ENCODE peak calls at places on chromosomes 7 and 10, in four cellular contexts. N is GM23338, I is HEK293T, V is activated T-cell treated with anti-CD3 and anti-CD28 coated beads for 1 hour. J is an unnamed sample.

GRCh38 chr7:47934831-47935230 is 13.4 kb downstream of the PKD1L1 start:
- DNase-seq in N (no peak), I (no peak), V (no peak), J (peak; percentile 57)

GRCh38 chr10:25615926-25616325 is 318.1 kb upstream of the MYO3A start:
- DNase-seq in I (no peak), N (no peak), V (no peak), J (no peak)

GRCh38 chr7:127598318-127598717 is 4.8 kb downstream of the FSCN3 start:
- DNase-seq in V (no peak), N (peak; percentile 95), I (peak; percentile 38), J (peak; percentile 93)

GRCh38 chr7:158108646-158109293 is 478.9 kb downstream of the PTPRN2 start:
- DNase-seq in N (no peak), I (no peak), V (no peak), J (peak; percentile 15)

GRCh38 chr10:52455095-52455494 is 141.0 kb downstream of the DKK1 start:
- DNase-seq in N (no peak), I (no peak), V (no peak), J (peak; percentile 43)

GRCh38 chr7:30909431-30909830 is 2.2 kb upstream of the AQP1 start:
- DNase-seq in N (no peak), I (no peak), V (no peak), J (no peak)

GRCh38 chr7:33770581-33770980 is 134.8 kb upstream of the BMPER start:
- DNase-seq in I (no peak), V (no peak), N (no peak), J (no peak)

GRCh38 chr7:44288811-44289340 is 36.5 kb downstream of the CAMK2B start:
- DNase-seq in N (no peak), I (no peak), V (no peak), J (peak; percentile 44)

GRCh38 chr10:13518076-13518692 is 10.6 kb downstream of the BEND7 start:
- DNase-seq in V (no peak), I (peak; percentile 44), N (peak; percentile 74), J (peak; percentile 84)

GRCh38 chr7:89223906-89224395 is 428.4 kb upstream of the TEX47 start:
- DNase-seq in N (no peak), V (no peak), I (no peak), J (no peak)

GRCh38 chr7:90474284-90475210 is 5.1 kb downstream of the PTTG1IP2 start:
- DNase-seq in N (no peak), V (no peak), I (no peak), J (no peak)